ENCODE peak calls at places on chromosomes 5 and 9, in nine cellular contexts. One of them, this sample, is unnamed.

GRCh38 chr5:115309751-115310370 is 13.4 kb upstream of the CCDC112 start:
- DNase-seq in body of pancreas: no peak
- DNase-seq in NCI-H1694: peak
- DNase-seq in neuronal stem cell: no peak
- DNase-seq in uterus: no peak
- DNase-seq in fibroblast of the conjunctiva: peak
- DNase-seq in NCI-H1092 treated with DMSO at 0.1 percent for 48 hours: peak
- DNase-seq in RWPE2: no peak
- DNase-seq in activated CD8-positive, alpha-beta T cell treated with anti-CD3 and anti-CD28 coated beads for 36 hours: no peak
- DNase-seq in this sample: no peak

GRCh38 chr9:71120439-71121247 is 778 bp downstream of the TRPM3 start:
- DNase-seq in body of pancreas: no peak
- DNase-seq in NCI-H1694: no peak
- DNase-seq in neuronal stem cell: peak
- DNase-seq in uterus: no peak
- DNase-seq in fibroblast of the conjunctiva: no peak
- DNase-seq in NCI-H1092 treated with DMSO at 0.1 percent for 48 hours: no peak
- DNase-seq in RWPE2: no peak
- DNase-seq in activated CD8-positive, alpha-beta T cell treated with anti-CD3 and anti-CD28 coated beads for 36 hours: no peak
- DNase-seq in this sample: no peak

GRCh38 chr5:52856564-52856963 is 68.8 kb downstream of the ITGA1 start:
- DNase-seq in body of pancreas: no peak
- DNase-seq in NCI-H1694: no peak
- DNase-seq in neuronal stem cell: no peak
- DNase-seq in uterus: no peak
- DNase-seq in fibroblast of the conjunctiva: no peak
- DNase-seq in NCI-H1092 treated with DMSO at 0.1 percent for 48 hours: no peak
- DNase-seq in RWPE2: no peak
- DNase-seq in activated CD8-positive, alpha-beta T cell treated with anti-CD3 and anti-CD28 coated beads for 36 hours: no peak
- DNase-seq in this sample: no peak

GRCh38 chr5:132136906-132137305 is 63.3 kb downstream of the CSF2 start:
- DNase-seq in body of pancreas: no peak
- DNase-seq in NCI-H1694: peak
- DNase-seq in neuronal stem cell: no peak
- DNase-seq in uterus: no peak
- DNase-seq in fibroblast of the conjunctiva: peak
- DNase-seq in NCI-H1092 treated with DMSO at 0.1 percent for 48 hours: no peak
- DNase-seq in RWPE2: no peak
- DNase-seq in activated CD8-positive, alpha-beta T cell treated with anti-CD3 and anti-CD28 coated beads for 36 hours: no peak
- DNase-seq in this sample: no peak

GRCh38 chr5:80960531-80961375 is 590 bp downstream of the RASGRF2 start:
- DNase-seq in body of pancreas: no peak
- DNase-seq in NCI-H1694: no peak
- DNase-seq in neuronal stem cell: peak
- DNase-seq in uterus: peak
- DNase-seq in fibroblast of the conjunctiva: no peak
- DNase-seq in NCI-H1092 treated with DMSO at 0.1 percent for 48 hours: no peak
- DNase-seq in RWPE2: no peak
- DNase-seq in activated CD8-positive, alpha-beta T cell treated with anti-CD3 and anti-CD28 coated beads for 36 hours: peak
- DNase-seq in this sample: peak

GRCh38 chr5:171806976-171807823 is 21.6 kb downstream of the SMIM23 start:
- DNase-seq in body of pancreas: no peak
- DNase-seq in NCI-H1694: no peak
- DNase-seq in neuronal stem cell: no peak
- DNase-seq in uterus: no peak
- DNase-seq in fibroblast of the conjunctiva: no peak
- DNase-seq in NCI-H1092 treated with DMSO at 0.1 percent for 48 hours: peak
- DNase-seq in RWPE2: no peak
- DNase-seq in activated CD8-positive, alpha-beta T cell treated with anti-CD3 and anti-CD28 coated beads for 36 hours: no peak
- DNase-seq in this sample: no peak

GRCh38 chr5:1110260-1110929 is 1.5 kb downstream of the SLC12A7 start:
- DNase-seq in body of pancreas: peak
- DNase-seq in NCI-H1694: no peak
- DNase-seq in neuronal stem cell: no peak
- DNase-seq in uterus: no peak
- DNase-seq in fibroblast of the conjunctiva: no peak
- DNase-seq in NCI-H1092 treated with DMSO at 0.1 percent for 48 hours: no peak
- DNase-seq in RWPE2: no peak
- DNase-seq in activated CD8-positive, alpha-beta T cell treated with anti-CD3 and anti-CD28 coated beads for 36 hours: peak
- DNase-seq in this sample: no peak

GRCh38 chr5:53373420-53374188 is 106.8 kb upstream of the FST start:
- DNase-seq in body of pancreas: no peak
- DNase-seq in NCI-H1694: no peak
- DNase-seq in neuronal stem cell: no peak
- DNase-seq in uterus: no peak
- DNase-seq in fibroblast of the conjunctiva: no peak
- DNase-seq in NCI-H1092 treated with DMSO at 0.1 percent for 48 hours: no peak
- DNase-seq in RWPE2: no peak
- DNase-seq in activated CD8-positive, alpha-beta T cell treated with anti-CD3 and anti-CD28 coated beads for 36 hours: no peak
- DNase-seq in this sample: no peak

This sample was measured in lung.